ENCODE peak calls at places on chromosomes 16 and 17, in eight cellular contexts. One of them, this sample, is unnamed.

GRCh38 chr17:45301674-45302073 is 15.1 kb downstream of the MAP3K14 start:
- DNase-seq in CD8-positive, alpha-beta memory T cell: no peak
- DNase-seq in MV-4-11: no peak
- DNase-seq in dermis blood vessel endothelial cell: no peak
- DNase-seq in HS-5: no peak
- DNase-seq in fibroblast of mammary gland: no peak
- DNase-seq in fibroblast of pulmonary artery: no peak
- DNase-seq in RCC 7860: no peak
- DNase-seq in this sample: no peak

GRCh38 chr17:3029213-3029913 is 34.0 kb downstream of the OR1D5 start:
- DNase-seq in CD8-positive, alpha-beta memory T cell: no peak
- DNase-seq in MV-4-11: no peak
- DNase-seq in dermis blood vessel endothelial cell: peak; percentile 33
- DNase-seq in HS-5: no peak
- DNase-seq in fibroblast of mammary gland: no peak
- DNase-seq in fibroblast of pulmonary artery: no peak
- DNase-seq in RCC 7860: no peak
- DNase-seq in this sample: no peak

GRCh38 chr16:70694088-70694487 is 8.2 kb upstream of the MTSS2 start:
- DNase-seq in CD8-positive, alpha-beta memory T cell: no peak
- DNase-seq in MV-4-11: no peak
- DNase-seq in dermis blood vessel endothelial cell: peak; percentile 65
- DNase-seq in HS-5: peak; percentile 92
- DNase-seq in fibroblast of mammary gland: peak; percentile 85
- DNase-seq in fibroblast of pulmonary artery: peak; percentile 71
- DNase-seq in RCC 7860: peak; percentile 96
- DNase-seq in this sample: no peak

GRCh38 chr16:83482545-83483162 is 325.1 kb upstream of the HSBP1 start:
- DNase-seq in CD8-positive, alpha-beta memory T cell: no peak
- DNase-seq in MV-4-11: no peak
- DNase-seq in dermis blood vessel endothelial cell: no peak
- DNase-seq in HS-5: no peak
- DNase-seq in fibroblast of mammary gland: no peak
- DNase-seq in fibroblast of pulmonary artery: no peak
- DNase-seq in RCC 7860: no peak
- DNase-seq in this sample: no peak

GRCh38 chr16:13811834-13812233 is 108.1 kb upstream of the ERCC4 start:
- DNase-seq in CD8-positive, alpha-beta memory T cell: no peak
- DNase-seq in MV-4-11: no peak
- DNase-seq in dermis blood vessel endothelial cell: no peak
- DNase-seq in HS-5: no peak
- DNase-seq in fibroblast of mammary gland: no peak
- DNase-seq in fibroblast of pulmonary artery: no peak
- DNase-seq in RCC 7860: no peak
- DNase-seq in this sample: no peak

GRCh38 chr17:15377608-15378007 is 36.2 kb upstream of the TEKT3 start:
- DNase-seq in CD8-positive, alpha-beta memory T cell: no peak
- DNase-seq in MV-4-11: no peak
- DNase-seq in dermis blood vessel endothelial cell: no peak
- DNase-seq in HS-5: no peak
- DNase-seq in fibroblast of mammary gland: peak; percentile 12
- DNase-seq in fibroblast of pulmonary artery: peak; percentile 71
- DNase-seq in RCC 7860: no peak
- DNase-seq in this sample: no peak

GRCh38 chr17:31051517-31051916 is 43.3 kb upstream of the NF1 start:
- DNase-seq in CD8-positive, alpha-beta memory T cell: no peak
- DNase-seq in MV-4-11: peak; percentile 81
- DNase-seq in dermis blood vessel endothelial cell: no peak
- DNase-seq in HS-5: no peak
- DNase-seq in fibroblast of mammary gland: peak; percentile 19
- DNase-seq in fibroblast of pulmonary artery: no peak
- DNase-seq in RCC 7860: no peak
- DNase-seq in this sample: no peak

GRCh38 chr16:85608515-85608885 is 4.6 kb upstream of the GSE1 start:
- DNase-seq in CD8-positive, alpha-beta memory T cell: no peak
- DNase-seq in MV-4-11: no peak
- DNase-seq in dermis blood vessel endothelial cell: no peak
- DNase-seq in HS-5: no peak
- DNase-seq in fibroblast of mammary gland: no peak
- DNase-seq in fibroblast of pulmonary artery: no peak
- DNase-seq in RCC 7860: no peak
- DNase-seq in this sample: no peak

GRCh38 chr17:44655983-44656700 is at the start of gene MEIOC:
- DNase-seq in CD8-positive, alpha-beta memory T cell: no peak
- DNase-seq in MV-4-11: no peak
- DNase-seq in dermis blood vessel endothelial cell: peak; percentile 6
- DNase-seq in HS-5: no peak
- DNase-seq in fibroblast of mammary gland: peak; percentile 17
- DNase-seq in fibroblast of pulmonary artery: no peak
- DNase-seq in RCC 7860: no peak
- DNase-seq in this sample: no peak

GRCh38 chr17:58272367-58273280 is 8.1 kb downstream of the MPO start:
- DNase-seq in CD8-positive, alpha-beta memory T cell: no peak
- DNase-seq in MV-4-11: no peak
- DNase-seq in dermis blood vessel endothelial cell: no peak
- DNase-seq in HS-5: no peak
- DNase-seq in fibroblast of mammary gland: no peak
- DNase-seq in fibroblast of pulmonary artery: no peak
- DNase-seq in RCC 7860: no peak
- DNase-seq in this sample: no peak

GRCh38 chr16:5633845-5634440 is 536.3 kb upstream of the EEF2KMT start:
- DNase-seq in CD8-positive, alpha-beta memory T cell: no peak
- DNase-seq in MV-4-11: no peak
- DNase-seq in dermis blood vessel endothelial cell: peak; percentile 44
- DNase-seq in HS-5: no peak
- DNase-seq in fibroblast of mammary gland: peak; percentile 25
- DNase-seq in fibroblast of pulmonary artery: peak; percentile 21
- DNase-seq in RCC 7860: no peak
- DNase-seq in this sample: no peak

GRCh38 chr17:55500103-55500502 is 11.1 kb downstream of the SMIM36 start:
- DNase-seq in CD8-positive, alpha-beta memory T cell: no peak
- DNase-seq in MV-4-11: no peak
- DNase-seq in dermis blood vessel endothelial cell: no peak
- DNase-seq in HS-5: no peak
- DNase-seq in fibroblast of mammary gland: no peak
- DNase-seq in fibroblast of pulmonary artery: no peak
- DNase-seq in RCC 7860: no peak
- DNase-seq in this sample: no peak

GRCh38 chr16:29646947-29647346 is 16.1 kb upstream of the SPN start:
- DNase-seq in CD8-positive, alpha-beta memory T cell: no peak
- DNase-seq in MV-4-11: no peak
- DNase-seq in dermis blood vessel endothelial cell: no peak
- DNase-seq in HS-5: no peak
- DNase-seq in fibroblast of mammary gland: no peak
- DNase-seq in fibroblast of pulmonary artery: no peak
- DNase-seq in RCC 7860: no peak
- DNase-seq in this sample: no peak

GRCh38 chr17:74671031-74671771 is 41.5 kb downstream of the CD300LF start:
- DNase-seq in CD8-positive, alpha-beta memory T cell: peak; percentile 54
- DNase-seq in MV-4-11: peak; percentile 54
- DNase-seq in dermis blood vessel endothelial cell: peak; percentile 87
- DNase-seq in HS-5: no peak
- DNase-seq in fibroblast of mammary gland: peak; percentile 68
- DNase-seq in fibroblast of pulmonary artery: peak; percentile 87
- DNase-seq in RCC 7860: no peak
- DNase-seq in this sample: peak; percentile 45

GRCh38 chr17:50062323-50063243 is 6.7 kb downstream of the ITGA3 start:
- DNase-seq in CD8-positive, alpha-beta memory T cell: no peak
- DNase-seq in MV-4-11: no peak
- DNase-seq in dermis blood vessel endothelial cell: peak; percentile 35
- DNase-seq in HS-5: no peak
- DNase-seq in fibroblast of mammary gland: peak; percentile 78
- DNase-seq in fibroblast of pulmonary artery: peak; percentile 79
- DNase-seq in RCC 7860: peak; percentile 99
- DNase-seq in this sample: no peak

GRCh38 chr17:77145635-77146632 is 5.2 kb downstream of the SEC14L1 start:
- DNase-seq in CD8-positive, alpha-beta memory T cell: no peak
- DNase-seq in MV-4-11: peak; percentile 61
- DNase-seq in dermis blood vessel endothelial cell: peak; percentile 84
- DNase-seq in HS-5: peak; percentile 67
- DNase-seq in fibroblast of mammary gland: peak; percentile 71
- DNase-seq in fibroblast of pulmonary artery: peak; percentile 82
- DNase-seq in RCC 7860: peak; percentile 86
- DNase-seq in this sample: peak; percentile 57

GRCh38 chr16:82264781-82265180 is 94.8 kb upstream of the MPHOSPH6 start:
- DNase-seq in CD8-positive, alpha-beta memory T cell: no peak
- DNase-seq in MV-4-11: no peak
- DNase-seq in dermis blood vessel endothelial cell: no peak
- DNase-seq in HS-5: no peak
- DNase-seq in fibroblast of mammary gland: no peak
- DNase-seq in fibroblast of pulmonary artery: no peak
- DNase-seq in RCC 7860: no peak
- DNase-seq in this sample: no peak